ENCODE peak calls at places on chromosomes 2 and 18, in seven cellular contexts. Y is K562, A is H1, P is HCT116, H is HepG2, F is GM12878, J is SK-N-SH. V is an unnamed sample.
A peak's percentile ranks its signal among the peaks of the same experiment; 100 is the strongest.

GRCh38 chr2:230525682-230526081 is 109.7 kb downstream of the SP100 start:
- DNase-seq in J (no peak), A (no peak), Y (no peak), F (no peak), H (peak; percentile 19), P (no peak), V (peak; percentile 8)

GRCh38 chr2:238777369-238778067 is 70.4 kb upstream of the TWIST2 start:
- DNase-seq in J (no peak), F (peak; percentile 27), Y (no peak), H (no peak), P (no peak), A (no peak), V (no peak)

GRCh38 chr2:36918307-36918706 is 48.0 kb downstream of the STRN start:
- DNase-seq in Y (no peak), A (no peak), F (no peak), P (no peak), J (no peak), H (no peak), V (no peak)

GRCh38 chr18:10404148-10404547 is 50.3 kb upstream of the APCDD1 start:
- DNase-seq in A (no peak), Y (no peak), H (no peak), J (no peak), P (no peak), F (no peak), V (no peak)

GRCh38 chr2:216549926-216550690 is 51.5 kb downstream of the RPL37A start:
- DNase-seq in J (no peak), F (no peak), P (no peak), A (no peak), Y (no peak), H (no peak), V (no peak)

GRCh38 chr2:205650450-205650849 is 31.9 kb upstream of the NRP2 start:
- DNase-seq in Y (no peak), J (no peak), A (peak; percentile 44), F (no peak), P (no peak), H (no peak), V (peak; percentile 92)

GRCh38 chr2:104734937-104735586 is 118.9 kb upstream of the POU3F3 start:
- DNase-seq in F (no peak), A (no peak), Y (no peak), J (no peak), H (no peak), P (no peak), V (no peak)

GRCh38 chr2:73255007-73255644 is 21.0 kb downstream of the CCT7 start:
- DNase-seq in Y (no peak), F (no peak), P (no peak), H (no peak), J (no peak), A (no peak), V (no peak)

GRCh38 chr2:7748717-7749415 is 831.7 kb downstream of the RNF144A start:
- DNase-seq in P (no peak), A (peak; percentile 21), F (no peak), Y (no peak), J (no peak), H (no peak), V (no peak)

GRCh38 chr2:165450141-165450540 is 19.4 kb upstream of the CSRNP3 start:
- DNase-seq in J (no peak), A (no peak), F (no peak), Y (no peak), H (no peak), P (no peak), V (no peak)

GRCh38 chr18:11137400-11137799 is 12.0 kb downstream of the PIEZO2 start:
- DNase-seq in A (no peak), H (no peak), P (no peak), F (no peak), Y (no peak), J (no peak), V (no peak)

GRCh38 chr2:158456309-158457066 is at the start of the genes CCDC148 and PKP4:
- DNase-seq in H (peak; percentile 94), A (peak; percentile 82), Y (peak; percentile 99), F (peak; percentile 66), P (peak; percentile 86), J (peak; percentile 95), V (peak; percentile 91)

GRCh38 chr2:219277703-219278654 is 1.2 kb upstream of the DNAJB2 start:
- DNase-seq in F (peak; percentile 39), H (peak; percentile 69), P (peak; percentile 54), Y (peak; percentile 63), J (peak; percentile 81), A (no peak), V (no peak)

GRCh38 chr18:76986391-76986790 is 146.2 kb downstream of the MBP start:
- DNase-seq in A (no peak), P (no peak), F (no peak), J (no peak), H (no peak), Y (no peak), V (no peak)

GRCh38 chr18:12257996-12258718 is 4.0 kb downstream of the CIDEA start:
- DNase-seq in Y (no peak), A (no peak), H (no peak), J (no peak), P (no peak), F (no peak), V (no peak)

GRCh38 chr2:48145845-48146452 is 239.7 kb upstream of the FBXO11 start:
- DNase-seq in H (peak; percentile 58), J (no peak), F (no peak), P (no peak), A (no peak), Y (peak; percentile 74), V (no peak)

GRCh38 chr2:109230980-109231420 is 102.0 kb downstream of the SH3RF3 start:
- DNase-seq in J (no peak), F (no peak), P (no peak), Y (no peak), A (no peak), H (no peak), V (no peak)

GRCh38 chr18:13756261-13756660 is 29.8 kb downstream of the RNMT start:
- DNase-seq in F (no peak), A (no peak), Y (no peak), P (no peak), J (no peak), H (no peak), V (no peak)

GRCh38 chr18:13381907-13382682 is 163.5 kb downstream of the LDLRAD4 start:
- DNase-seq in A (no peak), P (no peak), Y (no peak), H (no peak), F (no peak), J (peak; percentile 73), V (no peak)

GRCh38 chr2:31979966-31980365 is 30.8 kb downstream of the MEMO1 start:
- DNase-seq in A (no peak), F (no peak), Y (no peak), J (no peak), H (no peak), P (no peak), V (no peak)

GRCh38 chr2:219122197-219122965 is 38.2 kb downstream of the NHEJ1 start:
- DNase-seq in Y (no peak), H (no peak), F (no peak), A (no peak), J (no peak), P (no peak), V (no peak)

GRCh38 chr2:73937103-73937885 is 10.6 kb downstream of the DGUOK start:
- DNase-seq in F (no peak), P (no peak), H (no peak), J (no peak), Y (peak; percentile 21), A (no peak), V (no peak)

GRCh38 chr18:34224423-34225217 is at the start of gene NOL4:
- DNase-seq in J (peak; percentile 89), H (peak; percentile 51), Y (no peak), F (no peak), A (peak; percentile 98), P (no peak), V (peak; percentile 93)

GRCh38 chr2:133303150-133303549 is 265.1 kb downstream of the NCKAP5 start:
- DNase-seq in A (no peak), J (no peak), F (no peak), Y (no peak), P (no peak), H (no peak), V (no peak)

GRCh38 chr2:47208852-47209606 is 53.9 kb upstream of the STPG4 start:
- DNase-seq in J (no peak), A (no peak), F (no peak), P (no peak), Y (no peak), H (peak; percentile 56), V (no peak)

GRCh38 chr2:15058015-15058414 is 425.5 kb downstream of the LRATD1 start:
- DNase-seq in H (peak; percentile 35), A (no peak), F (no peak), Y (peak; percentile 25), P (peak; percentile 12), J (no peak), V (no peak)

GRCh38 chr2:55620123-55620779 is 2.8 kb upstream of the PPP4R3B start:
- DNase-seq in F (no peak), J (peak; percentile 28), A (no peak), P (no peak), H (peak; percentile 63), Y (peak; percentile 23), V (peak; percentile 8)

GRCh38 chr18:30439174-30439573 is 603.4 kb downstream of the DSC3 start:
- DNase-seq in A (no peak), Y (peak; percentile 22), P (no peak), F (no peak), J (no peak), H (no peak), V (no peak)
- TF ChIP-seq YY1 in A (no peak), Y (no peak), P (no peak), F (no peak), J (no peak), H (no peak), V (no peak)

GRCh38 chr2:63050186-63050915 is at the start of gene OTX1:
- DNase-seq in P (peak; percentile 56), A (no peak), H (peak; percentile 82), J (peak; percentile 75), Y (peak; percentile 97), F (peak; percentile 41), V (no peak)
- H3K4me1 ChIP-seq in P (peaks cover 18% of the 10 kb centered on the region), A (peaks cover 6% of the 10 kb centered on the region), H (peaks cover 30% of the 10 kb centered on the region), J (peaks cover 6% of the 10 kb centered on the region), Y (peaks cover 2% of the 10 kb centered on the region), F (peaks cover 8% of the 10 kb centered on the region), V (peaks cover 12% of the 10 kb centered on the region)

DNA sequence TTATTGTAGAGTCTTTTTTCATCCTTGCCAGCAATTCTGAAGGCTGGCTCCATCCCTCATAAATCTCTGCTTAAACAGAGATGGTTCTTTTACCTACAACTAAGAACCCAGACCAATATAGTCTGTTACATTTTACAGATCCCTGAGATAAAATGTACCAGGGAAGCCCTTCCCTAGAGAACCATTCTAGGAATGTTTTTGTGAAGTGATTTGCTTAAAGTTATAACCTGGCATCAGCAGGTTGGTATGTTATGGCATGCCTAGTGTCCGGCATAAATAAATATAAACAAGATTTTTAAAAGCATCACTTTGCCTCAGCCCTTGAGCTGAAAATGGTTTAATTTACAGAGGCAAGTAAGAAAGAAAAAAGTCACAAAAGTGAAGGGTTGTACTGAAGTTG is 18.5 kb upstream of the NPAS2 start:
- DNase-seq in H (no peak), A (no peak), F (no peak), P (no peak), J (no peak), Y (no peak), V (no peak)
- H3K9ac ChIP-seq in H (no peak overlapping the region), A (no peak overlapping the region), F (no peak overlapping the region), P (no peak overlapping the region), J (no peak overlapping the region), Y (no peak overlapping the region), V (no peak overlapping the region)

DNA sequence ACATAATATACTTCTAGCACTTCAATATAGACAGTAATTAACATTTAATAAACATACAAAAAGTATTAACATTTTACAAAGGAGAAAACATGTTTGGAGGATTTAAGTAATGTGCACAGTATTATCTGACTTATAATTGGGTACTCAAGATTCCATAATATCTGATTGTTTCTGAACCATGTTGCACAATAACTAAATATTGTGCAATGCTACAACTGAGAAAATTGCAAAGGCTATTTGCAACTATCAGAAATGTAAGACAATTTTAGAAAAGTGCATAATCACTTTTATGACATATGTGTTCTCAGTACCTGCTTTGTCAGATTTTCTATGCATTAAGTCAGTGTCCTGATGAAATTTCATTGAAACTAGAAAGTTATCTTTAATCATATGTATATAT is 934.6 kb downstream of the SOCS6 start:
- DNase-seq in H (no peak), A (no peak), J (no peak), P (no peak), F (no peak), Y (no peak), V (no peak)
- TF ChIP-seq YY1 in H (no peak), A (no peak), J (no peak), P (no peak), F (no peak), Y (no peak), V (no peak)

V was measured in NT2/D1.